ENCODE peak calls at places on chromosomes 1 and 21, in nine cellular contexts. One of them, this sample, is unnamed.

GRCh38 chr21:25911730-25912401 is 177.1 kb downstream of the GABPA start:
- DNase-seq in Right ventricle myocardium superior: peak
- DNase-seq in retinal pigment epithelial cell: no peak
- DNase-seq in activated naive CD8-positive, alpha-beta T cell treated with anti-CD3 and anti-CD28 coated beads, Interleukin-2, amount 50 U/mL, for 24 hours: no peak
- DNase-seq in BE2C: peak
- DNase-seq in MCF 10A: no peak
- DNase-seq in activated T-cell treated with anti-CD3 and anti-CD28 coated beads, Interleukin-2, amount 50 U/mL, for 72 hours: no peak
- DNase-seq in putamen: no peak
- DNase-seq in posterior vena cava: no peak
- DNase-seq in this sample: no peak

GRCh38 chr21:44405948-44406872 is 49.1 kb upstream of the LRRC3 start:
- DNase-seq in BE2C: no peak
- DNase-seq in Right ventricle myocardium superior: no peak
- DNase-seq in activated naive CD8-positive, alpha-beta T cell treated with anti-CD3 and anti-CD28 coated beads, Interleukin-2, amount 50 U/mL, for 24 hours: no peak
- DNase-seq in posterior vena cava: no peak
- DNase-seq in MCF 10A: no peak
- DNase-seq in retinal pigment epithelial cell: peak
- DNase-seq in activated T-cell treated with anti-CD3 and anti-CD28 coated beads, Interleukin-2, amount 50 U/mL, for 72 hours: no peak
- DNase-seq in putamen: no peak
- DNase-seq in this sample: no peak

GRCh38 chr1:90729484-90730246 is 12.6 kb upstream of the BARHL2 start:
- DNase-seq in retinal pigment epithelial cell: no peak
- DNase-seq in activated T-cell treated with anti-CD3 and anti-CD28 coated beads, Interleukin-2, amount 50 U/mL, for 72 hours: peak
- DNase-seq in MCF 10A: no peak
- DNase-seq in BE2C: peak
- DNase-seq in activated naive CD8-positive, alpha-beta T cell treated with anti-CD3 and anti-CD28 coated beads, Interleukin-2, amount 50 U/mL, for 24 hours: peak
- DNase-seq in posterior vena cava: no peak
- DNase-seq in Right ventricle myocardium superior: no peak
- DNase-seq in putamen: no peak
- DNase-seq in this sample: peak

GRCh38 chr21:40331804-40332203 is 464.6 kb downstream of the PCP4 start:
- DNase-seq in BE2C: no peak
- DNase-seq in posterior vena cava: no peak
- DNase-seq in Right ventricle myocardium superior: no peak
- DNase-seq in retinal pigment epithelial cell: no peak
- DNase-seq in putamen: no peak
- DNase-seq in MCF 10A: no peak
- DNase-seq in activated naive CD8-positive, alpha-beta T cell treated with anti-CD3 and anti-CD28 coated beads, Interleukin-2, amount 50 U/mL, for 24 hours: no peak
- DNase-seq in activated T-cell treated with anti-CD3 and anti-CD28 coated beads, Interleukin-2, amount 50 U/mL, for 72 hours: no peak
- DNase-seq in this sample: no peak

GRCh38 chr21:36209626-36210171 is 53.1 kb downstream of the DOP1B start:
- DNase-seq in activated T-cell treated with anti-CD3 and anti-CD28 coated beads, Interleukin-2, amount 50 U/mL, for 72 hours: peak
- DNase-seq in posterior vena cava: no peak
- DNase-seq in BE2C: peak
- DNase-seq in putamen: no peak
- DNase-seq in Right ventricle myocardium superior: no peak
- DNase-seq in MCF 10A: peak
- DNase-seq in retinal pigment epithelial cell: no peak
- DNase-seq in activated naive CD8-positive, alpha-beta T cell treated with anti-CD3 and anti-CD28 coated beads, Interleukin-2, amount 50 U/mL, for 24 hours: peak
- DNase-seq in this sample: no peak

GRCh38 chr1:233082778-233083550 is 132.6 kb downstream of the NTPCR start:
- DNase-seq in activated naive CD8-positive, alpha-beta T cell treated with anti-CD3 and anti-CD28 coated beads, Interleukin-2, amount 50 U/mL, for 24 hours: no peak
- DNase-seq in posterior vena cava: no peak
- DNase-seq in activated T-cell treated with anti-CD3 and anti-CD28 coated beads, Interleukin-2, amount 50 U/mL, for 72 hours: no peak
- DNase-seq in retinal pigment epithelial cell: no peak
- DNase-seq in MCF 10A: no peak
- DNase-seq in BE2C: no peak
- DNase-seq in putamen: no peak
- DNase-seq in Right ventricle myocardium superior: no peak
- DNase-seq in this sample: no peak

GRCh38 chr1:171881466-171881865 is 40.2 kb downstream of the DNM3 start:
- DNase-seq in BE2C: no peak
- DNase-seq in posterior vena cava: no peak
- DNase-seq in activated T-cell treated with anti-CD3 and anti-CD28 coated beads, Interleukin-2, amount 50 U/mL, for 72 hours: no peak
- DNase-seq in putamen: no peak
- DNase-seq in retinal pigment epithelial cell: no peak
- DNase-seq in MCF 10A: no peak
- DNase-seq in Right ventricle myocardium superior: no peak
- DNase-seq in activated naive CD8-positive, alpha-beta T cell treated with anti-CD3 and anti-CD28 coated beads, Interleukin-2, amount 50 U/mL, for 24 hours: no peak
- DNase-seq in this sample: no peak

GRCh38 chr1:201288007-201288406 is 4.7 kb downstream of the PKP1 start:
- DNase-seq in retinal pigment epithelial cell: no peak
- DNase-seq in activated T-cell treated with anti-CD3 and anti-CD28 coated beads, Interleukin-2, amount 50 U/mL, for 72 hours: no peak
- DNase-seq in putamen: no peak
- DNase-seq in Right ventricle myocardium superior: no peak
- DNase-seq in activated naive CD8-positive, alpha-beta T cell treated with anti-CD3 and anti-CD28 coated beads, Interleukin-2, amount 50 U/mL, for 24 hours: no peak
- DNase-seq in BE2C: no peak
- DNase-seq in posterior vena cava: peak
- DNase-seq in MCF 10A: no peak
- DNase-seq in this sample: no peak

GRCh38 chr21:14482165-14482564 is 64.0 kb downstream of the SAMSN1 start:
- DNase-seq in activated naive CD8-positive, alpha-beta T cell treated with anti-CD3 and anti-CD28 coated beads, Interleukin-2, amount 50 U/mL, for 24 hours: peak
- DNase-seq in BE2C: no peak
- DNase-seq in MCF 10A: no peak
- DNase-seq in posterior vena cava: no peak
- DNase-seq in activated T-cell treated with anti-CD3 and anti-CD28 coated beads, Interleukin-2, amount 50 U/mL, for 72 hours: no peak
- DNase-seq in retinal pigment epithelial cell: no peak
- DNase-seq in putamen: peak
- DNase-seq in Right ventricle myocardium superior: no peak
- DNase-seq in this sample: no peak

GRCh38 chr1:160637821-160638539 is 8.9 kb downstream of the SLAMF1 start:
- DNase-seq in putamen: no peak
- DNase-seq in activated T-cell treated with anti-CD3 and anti-CD28 coated beads, Interleukin-2, amount 50 U/mL, for 72 hours: peak
- DNase-seq in retinal pigment epithelial cell: no peak
- DNase-seq in activated naive CD8-positive, alpha-beta T cell treated with anti-CD3 and anti-CD28 coated beads, Interleukin-2, amount 50 U/mL, for 24 hours: no peak
- DNase-seq in BE2C: no peak
- DNase-seq in MCF 10A: no peak
- DNase-seq in Right ventricle myocardium superior: no peak
- DNase-seq in posterior vena cava: no peak
- DNase-seq in this sample: no peak

GRCh38 chr1:47761974-47762373 is 235.2 kb downstream of the TRABD2B start:
- DNase-seq in BE2C: no peak
- DNase-seq in activated T-cell treated with anti-CD3 and anti-CD28 coated beads, Interleukin-2, amount 50 U/mL, for 72 hours: no peak
- DNase-seq in posterior vena cava: peak
- DNase-seq in MCF 10A: no peak
- DNase-seq in retinal pigment epithelial cell: no peak
- DNase-seq in activated naive CD8-positive, alpha-beta T cell treated with anti-CD3 and anti-CD28 coated beads, Interleukin-2, amount 50 U/mL, for 24 hours: no peak
- DNase-seq in Right ventricle myocardium superior: no peak
- DNase-seq in putamen: no peak
- DNase-seq in this sample: no peak

GRCh38 chr1:66982561-66983285 is 57.9 kb downstream of the MIER1 start:
- DNase-seq in Right ventricle myocardium superior: no peak
- DNase-seq in posterior vena cava: no peak
- DNase-seq in putamen: no peak
- DNase-seq in MCF 10A: no peak
- DNase-seq in activated T-cell treated with anti-CD3 and anti-CD28 coated beads, Interleukin-2, amount 50 U/mL, for 72 hours: no peak
- DNase-seq in retinal pigment epithelial cell: no peak
- DNase-seq in BE2C: no peak
- DNase-seq in activated naive CD8-positive, alpha-beta T cell treated with anti-CD3 and anti-CD28 coated beads, Interleukin-2, amount 50 U/mL, for 24 hours: no peak
- DNase-seq in this sample: no peak

GRCh38 chr1:114153621-114154145 is at the start of gene SYT6:
- DNase-seq in activated T-cell treated with anti-CD3 and anti-CD28 coated beads, Interleukin-2, amount 50 U/mL, for 72 hours: peak
- DNase-seq in activated naive CD8-positive, alpha-beta T cell treated with anti-CD3 and anti-CD28 coated beads, Interleukin-2, amount 50 U/mL, for 24 hours: peak
- DNase-seq in Right ventricle myocardium superior: no peak
- DNase-seq in BE2C: peak
- DNase-seq in putamen: no peak
- DNase-seq in MCF 10A: no peak
- DNase-seq in posterior vena cava: no peak
- DNase-seq in retinal pigment epithelial cell: no peak
- DNase-seq in this sample: peak

GRCh38 chr21:45142469-45142868 is 68.1 kb downstream of the ADARB1 start:
- DNase-seq in activated naive CD8-positive, alpha-beta T cell treated with anti-CD3 and anti-CD28 coated beads, Interleukin-2, amount 50 U/mL, for 24 hours: no peak
- DNase-seq in activated T-cell treated with anti-CD3 and anti-CD28 coated beads, Interleukin-2, amount 50 U/mL, for 72 hours: no peak
- DNase-seq in putamen: no peak
- DNase-seq in retinal pigment epithelial cell: peak
- DNase-seq in BE2C: peak
- DNase-seq in posterior vena cava: peak
- DNase-seq in MCF 10A: peak
- DNase-seq in Right ventricle myocardium superior: no peak
- DNase-seq in this sample: no peak

GRCh38 chr1:27549807-27550408 is 54.0 kb downstream of the AHDC1 start:
- DNase-seq in retinal pigment epithelial cell: no peak
- DNase-seq in putamen: no peak
- DNase-seq in activated naive CD8-positive, alpha-beta T cell treated with anti-CD3 and anti-CD28 coated beads, Interleukin-2, amount 50 U/mL, for 24 hours: no peak
- DNase-seq in MCF 10A: no peak
- DNase-seq in posterior vena cava: no peak
- DNase-seq in BE2C: no peak
- DNase-seq in activated T-cell treated with anti-CD3 and anti-CD28 coated beads, Interleukin-2, amount 50 U/mL, for 72 hours: no peak
- DNase-seq in Right ventricle myocardium superior: no peak
- DNase-seq in this sample: no peak

GRCh38 chr1:21956720-21957552 is 19.8 kb upstream of the HSPG2 start:
- DNase-seq in activated naive CD8-positive, alpha-beta T cell treated with anti-CD3 and anti-CD28 coated beads, Interleukin-2, amount 50 U/mL, for 24 hours: peak
- DNase-seq in BE2C: peak
- DNase-seq in MCF 10A: peak
- DNase-seq in Right ventricle myocardium superior: peak
- DNase-seq in posterior vena cava: no peak
- DNase-seq in putamen: no peak
- DNase-seq in activated T-cell treated with anti-CD3 and anti-CD28 coated beads, Interleukin-2, amount 50 U/mL, for 72 hours: peak
- DNase-seq in retinal pigment epithelial cell: peak
- DNase-seq in this sample: no peak

GRCh38 chr1:64343105-64343960 is 126.6 kb upstream of the CACHD1 start:
- DNase-seq in Right ventricle myocardium superior: no peak
- DNase-seq in activated naive CD8-positive, alpha-beta T cell treated with anti-CD3 and anti-CD28 coated beads, Interleukin-2, amount 50 U/mL, for 24 hours: no peak
- DNase-seq in MCF 10A: peak
- DNase-seq in retinal pigment epithelial cell: peak
- DNase-seq in BE2C: peak
- DNase-seq in activated T-cell treated with anti-CD3 and anti-CD28 coated beads, Interleukin-2, amount 50 U/mL, for 72 hours: no peak
- DNase-seq in putamen: no peak
- DNase-seq in posterior vena cava: no peak
- DNase-seq in this sample: no peak

GRCh38 chr1:182629674-182630073 is 25.5 kb upstream of the RGS16 start:
- DNase-seq in MCF 10A: no peak
- DNase-seq in putamen: no peak
- DNase-seq in posterior vena cava: no peak
- DNase-seq in activated naive CD8-positive, alpha-beta T cell treated with anti-CD3 and anti-CD28 coated beads, Interleukin-2, amount 50 U/mL, for 24 hours: peak
- DNase-seq in retinal pigment epithelial cell: no peak
- DNase-seq in Right ventricle myocardium superior: no peak
- DNase-seq in BE2C: no peak
- DNase-seq in activated T-cell treated with anti-CD3 and anti-CD28 coated beads, Interleukin-2, amount 50 U/mL, for 72 hours: peak
- DNase-seq in this sample: no peak

GRCh38 chr1:204098683-204099082 is 25.8 kb downstream of the SOX13 start:
- DNase-seq in Right ventricle myocardium superior: no peak
- DNase-seq in activated naive CD8-positive, alpha-beta T cell treated with anti-CD3 and anti-CD28 coated beads, Interleukin-2, amount 50 U/mL, for 24 hours: no peak
- DNase-seq in activated T-cell treated with anti-CD3 and anti-CD28 coated beads, Interleukin-2, amount 50 U/mL, for 72 hours: no peak
- DNase-seq in putamen: no peak
- DNase-seq in retinal pigment epithelial cell: no peak
- DNase-seq in posterior vena cava: no peak
- DNase-seq in MCF 10A: no peak
- DNase-seq in BE2C: no peak
- DNase-seq in this sample: no peak

GRCh38 chr1:46010611-46011010 is 121.8 kb downstream of the PIK3R3 start:
- DNase-seq in activated naive CD8-positive, alpha-beta T cell treated with anti-CD3 and anti-CD28 coated beads, Interleukin-2, amount 50 U/mL, for 24 hours: no peak
- DNase-seq in activated T-cell treated with anti-CD3 and anti-CD28 coated beads, Interleukin-2, amount 50 U/mL, for 72 hours: no peak
- DNase-seq in retinal pigment epithelial cell: no peak
- DNase-seq in BE2C: no peak
- DNase-seq in MCF 10A: no peak
- DNase-seq in putamen: no peak
- DNase-seq in Right ventricle myocardium superior: no peak
- DNase-seq in posterior vena cava: no peak
- DNase-seq in this sample: no peak

GRCh38 chr1:226638608-226639007 is 90.0 kb downstream of the STUM start:
- DNase-seq in putamen: no peak
- DNase-seq in Right ventricle myocardium superior: peak
- DNase-seq in posterior vena cava: peak
- DNase-seq in BE2C: no peak
- DNase-seq in activated T-cell treated with anti-CD3 and anti-CD28 coated beads, Interleukin-2, amount 50 U/mL, for 72 hours: no peak
- DNase-seq in retinal pigment epithelial cell: no peak
- DNase-seq in activated naive CD8-positive, alpha-beta T cell treated with anti-CD3 and anti-CD28 coated beads, Interleukin-2, amount 50 U/mL, for 24 hours: peak
- DNase-seq in MCF 10A: no peak
- DNase-seq in this sample: no peak

GRCh38 chr1:216554934-216555333 is 131.7 kb upstream of the USH2A start:
- DNase-seq in activated T-cell treated with anti-CD3 and anti-CD28 coated beads, Interleukin-2, amount 50 U/mL, for 72 hours: no peak
- DNase-seq in MCF 10A: no peak
- DNase-seq in Right ventricle myocardium superior: no peak
- DNase-seq in posterior vena cava: no peak
- DNase-seq in BE2C: no peak
- DNase-seq in retinal pigment epithelial cell: no peak
- DNase-seq in activated naive CD8-positive, alpha-beta T cell treated with anti-CD3 and anti-CD28 coated beads, Interleukin-2, amount 50 U/mL, for 24 hours: no peak
- DNase-seq in putamen: no peak
- DNase-seq in this sample: no peak

GRCh38 chr1:90122679-90123340 is 127.9 kb downstream of the ZNF326 start:
- DNase-seq in putamen: no peak
- DNase-seq in retinal pigment epithelial cell: no peak
- DNase-seq in BE2C: no peak
- DNase-seq in Right ventricle myocardium superior: no peak
- DNase-seq in activated T-cell treated with anti-CD3 and anti-CD28 coated beads, Interleukin-2, amount 50 U/mL, for 72 hours: no peak
- DNase-seq in MCF 10A: no peak
- DNase-seq in activated naive CD8-positive, alpha-beta T cell treated with anti-CD3 and anti-CD28 coated beads, Interleukin-2, amount 50 U/mL, for 24 hours: no peak
- DNase-seq in posterior vena cava: no peak
- DNase-seq in this sample: no peak

GRCh38 chr1:42947965-42948732 is 10.5 kb downstream of the SLC2A1 start:
- DNase-seq in MCF 10A: no peak
- DNase-seq in putamen: no peak
- DNase-seq in BE2C: no peak
- DNase-seq in retinal pigment epithelial cell: no peak
- DNase-seq in Right ventricle myocardium superior: no peak
- DNase-seq in posterior vena cava: no peak
- DNase-seq in activated T-cell treated with anti-CD3 and anti-CD28 coated beads, Interleukin-2, amount 50 U/mL, for 72 hours: no peak
- DNase-seq in activated naive CD8-positive, alpha-beta T cell treated with anti-CD3 and anti-CD28 coated beads, Interleukin-2, amount 50 U/mL, for 24 hours: no peak
- DNase-seq in this sample: no peak

GRCh38 chr1:9367806-9368205 is 75.1 kb downstream of the SPSB1 start:
- DNase-seq in Right ventricle myocardium superior: no peak
- DNase-seq in posterior vena cava: no peak
- DNase-seq in retinal pigment epithelial cell: no peak
- DNase-seq in BE2C: no peak
- DNase-seq in putamen: no peak
- DNase-seq in activated naive CD8-positive, alpha-beta T cell treated with anti-CD3 and anti-CD28 coated beads, Interleukin-2, amount 50 U/mL, for 24 hours: no peak
- DNase-seq in MCF 10A: no peak
- DNase-seq in activated T-cell treated with anti-CD3 and anti-CD28 coated beads, Interleukin-2, amount 50 U/mL, for 72 hours: no peak
- DNase-seq in this sample: no peak

GRCh38 chr1:226688056-226688748 is 50.9 kb downstream of the ITPKB start:
- DNase-seq in retinal pigment epithelial cell: no peak
- DNase-seq in BE2C: no peak
- DNase-seq in MCF 10A: no peak
- DNase-seq in activated T-cell treated with anti-CD3 and anti-CD28 coated beads, Interleukin-2, amount 50 U/mL, for 72 hours: no peak
- DNase-seq in Right ventricle myocardium superior: no peak
- DNase-seq in posterior vena cava: no peak
- DNase-seq in activated naive CD8-positive, alpha-beta T cell treated with anti-CD3 and anti-CD28 coated beads, Interleukin-2, amount 50 U/mL, for 24 hours: no peak
- DNase-seq in putamen: peak
- DNase-seq in this sample: peak

GRCh38 chr1:86596891-86597290 is 50.0 kb downstream of the CLCA4 start:
- DNase-seq in activated T-cell treated with anti-CD3 and anti-CD28 coated beads, Interleukin-2, amount 50 U/mL, for 72 hours: no peak
- DNase-seq in retinal pigment epithelial cell: no peak
- DNase-seq in posterior vena cava: no peak
- DNase-seq in BE2C: no peak
- DNase-seq in Right ventricle myocardium superior: no peak
- DNase-seq in putamen: no peak
- DNase-seq in MCF 10A: no peak
- DNase-seq in activated naive CD8-positive, alpha-beta T cell treated with anti-CD3 and anti-CD28 coated beads, Interleukin-2, amount 50 U/mL, for 24 hours: no peak
- DNase-seq in this sample: no peak

GRCh38 chr1:171653796-171654704 is 1.6 kb upstream of the MYOC start:
- DNase-seq in BE2C: no peak
- DNase-seq in retinal pigment epithelial cell: peak
- DNase-seq in activated naive CD8-positive, alpha-beta T cell treated with anti-CD3 and anti-CD28 coated beads, Interleukin-2, amount 50 U/mL, for 24 hours: no peak
- DNase-seq in MCF 10A: no peak
- DNase-seq in activated T-cell treated with anti-CD3 and anti-CD28 coated beads, Interleukin-2, amount 50 U/mL, for 72 hours: no peak
- DNase-seq in Right ventricle myocardium superior: no peak
- DNase-seq in putamen: no peak
- DNase-seq in posterior vena cava: no peak
- DNase-seq in this sample: no peak

GRCh38 chr21:17455028-17455353 is 57.9 kb upstream of the CXADR start:
- DNase-seq in posterior vena cava: no peak
- DNase-seq in activated T-cell treated with anti-CD3 and anti-CD28 coated beads, Interleukin-2, amount 50 U/mL, for 72 hours: no peak
- DNase-seq in activated naive CD8-positive, alpha-beta T cell treated with anti-CD3 and anti-CD28 coated beads, Interleukin-2, amount 50 U/mL, for 24 hours: no peak
- DNase-seq in Right ventricle myocardium superior: no peak
- DNase-seq in retinal pigment epithelial cell: no peak
- DNase-seq in MCF 10A: no peak
- DNase-seq in BE2C: no peak
- DNase-seq in putamen: no peak
- DNase-seq in this sample: no peak

GRCh38 chr1:46193984-46194570 is 4.2 kb downstream of the POMGNT1 start:
- DNase-seq in retinal pigment epithelial cell: no peak
- DNase-seq in activated naive CD8-positive, alpha-beta T cell treated with anti-CD3 and anti-CD28 coated beads, Interleukin-2, amount 50 U/mL, for 24 hours: no peak
- DNase-seq in BE2C: no peak
- DNase-seq in activated T-cell treated with anti-CD3 and anti-CD28 coated beads, Interleukin-2, amount 50 U/mL, for 72 hours: no peak
- DNase-seq in putamen: no peak
- DNase-seq in MCF 10A: no peak
- DNase-seq in posterior vena cava: no peak
- DNase-seq in Right ventricle myocardium superior: no peak
- DNase-seq in this sample: no peak

GRCh38 chr21:39397651-39398385 is 47.8 kb downstream of the LCA5L start:
- DNase-seq in activated naive CD8-positive, alpha-beta T cell treated with anti-CD3 and anti-CD28 coated beads, Interleukin-2, amount 50 U/mL, for 24 hours: no peak
- DNase-seq in Right ventricle myocardium superior: no peak
- DNase-seq in MCF 10A: no peak
- DNase-seq in retinal pigment epithelial cell: no peak
- DNase-seq in activated T-cell treated with anti-CD3 and anti-CD28 coated beads, Interleukin-2, amount 50 U/mL, for 72 hours: no peak
- DNase-seq in BE2C: no peak
- DNase-seq in posterior vena cava: no peak
- DNase-seq in putamen: no peak
- DNase-seq in this sample: no peak

This sample was measured in frontal cortex.